ENCODE peak calls at places on chromosomes 3 and 15, in five cellular contexts. V is astrocyte of the spinal cord; N is activated naive CD4-positive, alpha-beta T cell; U is SK-MEL-5; Q is naive B cell. L is an unnamed sample.

GRCh38 chr3:14806641-14807263 is 12.0 kb upstream of the FGD5 start:
- DNase-seq in V (no peak), N (no peak), U (no peak), Q (no peak), L (no peak)

GRCh38 chr15:59138243-59138642 is 33.3 kb downstream of the CCNB2 start:
- DNase-seq in V (peak; percentile 30), N (peak; percentile 19), U (peak; percentile 93), Q (peak; percentile 53), L (peak; percentile 92)

GRCh38 chr3:170232266-170232665 is 10.0 kb downstream of the PRKCI start:
- DNase-seq in V (no peak), N (no peak), U (no peak), Q (no peak), L (no peak)

GRCh38 chr15:39177561-39177960 is 403.3 kb upstream of the THBS1 start:
- DNase-seq in V (no peak), N (no peak), U (no peak), Q (no peak), L (no peak)

GRCh38 chr3:71189480-71189879 is 394.0 kb downstream of the FOXP1 start:
- DNase-seq in V (peak; percentile 18), N (no peak), U (no peak), Q (no peak), L (no peak)

GRCh38 chr3:37183375-37183831 is 9.0 kb upstream of the LRRFIP2 start:
- DNase-seq in V (peak; percentile 94), N (no peak), U (peak; percentile 77), Q (no peak), L (no peak)

GRCh38 chr3:157938154-157938774 is 168.0 kb downstream of the SHOX2 start:
- DNase-seq in V (peak; percentile 22), N (no peak), U (no peak), Q (no peak), L (no peak)

GRCh38 chr3:127990051-127990450 is 62.2 kb upstream of the SEC61A1 start:
- DNase-seq in V (no peak), N (no peak), U (no peak), Q (no peak), L (no peak)

GRCh38 chr3:72008226-72008996 is 223.5 kb upstream of the PROK2 start:
- DNase-seq in V (peak; percentile 23), N (no peak), U (no peak), Q (no peak), L (peak; percentile 39)

GRCh38 chr3:58646503-58646902 is 20.1 kb downstream of the FAM3D start:
- DNase-seq in V (no peak), N (no peak), U (no peak), Q (no peak), L (no peak)

GRCh38 chr3:119356646-119357045 is 62.5 kb downstream of the ARHGAP31 start:
- DNase-seq in V (no peak), N (no peak), U (no peak), Q (no peak), L (no peak)